ENCODE peak calls at places on chromosomes 3 and 15, in five cellular contexts. E is NT2/D1, N is H1, X is HepG2, O is GM12878. A is an unnamed sample.

GRCh38 chr3:113954091-113954685 is 6.4 kb downstream of the ZDHHC23 start:
- DNase-seq in E (no peak), N (no peak), X (no peak), O (no peak), A (no peak)

GRCh38 chr3:37262816-37263393 is 88.5 kb upstream of the LRRFIP2 start:
- DNase-seq in E (no peak), N (no peak), X (no peak), O (no peak), A (no peak)

GRCh38 chr3:60303160-60303559 is 948.1 kb downstream of the FHIT start:
- DNase-seq in E (no peak), N (no peak), X (no peak), O (no peak), A (no peak)

GRCh38 chr3:133887951-133888703 is 7.6 kb downstream of the RAB6B start:
- DNase-seq in E (no peak), N (peak; percentile 40), X (no peak), O (no peak), A (peak; percentile 1)

GRCh38 chr3:126133606-126134005 is 46.8 kb downstream of the ALDH1L1 start:
- DNase-seq in E (no peak), N (peak; percentile 47), X (no peak), O (no peak), A (no peak)

GRCh38 chr3:32274306-32274705 is 35.8 kb downstream of the CMTM8 start:
- DNase-seq in E (no peak), N (no peak), X (no peak), O (no peak), A (no peak)

GRCh38 chr3:16460886-16461285 is 52.6 kb downstream of the RFTN1 start:
- DNase-seq in E (no peak), N (no peak), X (no peak), O (no peak), A (no peak)

GRCh38 chr3:125192190-125193035 is 20.1 kb downstream of the SLC12A8 start:
- DNase-seq in E (no peak), N (no peak), X (no peak), O (peak; percentile 78), A (no peak)

GRCh38 chr3:134503266-134503665 is 17.4 kb downstream of the CEP63 start:
- DNase-seq in E (no peak), N (no peak), X (no peak), O (no peak), A (no peak)

GRCh38 chr3:60240558-60240957 is 1010.7 kb downstream of the FHIT start:
- DNase-seq in E (peak; percentile 13), N (no peak), X (no peak), O (no peak), A (no peak)

GRCh38 chr15:36501063-36501678 is 78.3 kb upstream of the CDIN1 start:
- DNase-seq in E (peak; percentile 48), N (no peak), X (peak; percentile 74), O (peak; percentile 19), A (peak; percentile 32)

GRCh38 chr3:37291275-37291700 is 116.9 kb upstream of the LRRFIP2 start:
- DNase-seq in E (no peak), N (no peak), X (no peak), O (no peak), A (no peak)

GRCh38 chr15:89002281-89002761 is 85.9 kb upstream of the ABHD2 start:
- DNase-seq in E (no peak), N (no peak), X (peak; percentile 18), O (peak; percentile 36), A (no peak)

GRCh38 chr15:63950911-63951481 is 95.3 kb downstream of the DAPK2 start:
- DNase-seq in E (no peak), N (no peak), X (no peak), O (no peak), A (no peak)

GRCh38 chr3:23592961-23593931 is 212.5 kb upstream of the UBE2E1 start:
- DNase-seq in E (no peak), N (no peak), X (no peak), O (peak; percentile 47), A (no peak)

GRCh38 chr15:67838789-67839332 is 984 bp downstream of the RNU6-1 start:
- DNase-seq in E (no peak), N (peak; percentile 81), X (peak; percentile 56), O (no peak), A (no peak)

GRCh38 chr3:156797368-156797767 is 28.8 kb upstream of the LEKR1 start:
- DNase-seq in E (no peak), N (no peak), X (no peak), O (no peak), A (no peak)

GRCh38 chr3:176872771-176873209 is 324.5 kb downstream of the TBL1XR1 start:
- DNase-seq in E (peak; percentile 60), N (peak; percentile 68), X (peak; percentile 38), O (peak; percentile 16), A (peak; percentile 54)

GRCh38 chr3:186217820-186218164 is 108.9 kb upstream of the ETV5 start:
- DNase-seq in E (no peak), N (no peak), X (peak; percentile 76), O (peak; percentile 63), A (no peak)

GRCh38 chr15:68197170-68197492 is 8.0 kb downstream of the CALML4 start:
- DNase-seq in E (no peak), N (no peak), X (no peak), O (no peak), A (no peak)

GRCh38 chr15:92625297-92625980 is 30.1 kb downstream of the FAM174B start:
- DNase-seq in E (no peak), N (no peak), X (no peak), O (peak; percentile 93), A (no peak)

GRCh38 chr15:29448320-29448719 is 178.7 kb upstream of the NSMCE3 start:
- DNase-seq in E (no peak), N (no peak), X (no peak), O (no peak), A (no peak)

GRCh38 chr3:157073810-157074209 is 86.1 kb downstream of the CCNL1 start:
- DNase-seq in E (no peak), N (no peak), X (no peak), O (no peak), A (no peak)

DNA sequence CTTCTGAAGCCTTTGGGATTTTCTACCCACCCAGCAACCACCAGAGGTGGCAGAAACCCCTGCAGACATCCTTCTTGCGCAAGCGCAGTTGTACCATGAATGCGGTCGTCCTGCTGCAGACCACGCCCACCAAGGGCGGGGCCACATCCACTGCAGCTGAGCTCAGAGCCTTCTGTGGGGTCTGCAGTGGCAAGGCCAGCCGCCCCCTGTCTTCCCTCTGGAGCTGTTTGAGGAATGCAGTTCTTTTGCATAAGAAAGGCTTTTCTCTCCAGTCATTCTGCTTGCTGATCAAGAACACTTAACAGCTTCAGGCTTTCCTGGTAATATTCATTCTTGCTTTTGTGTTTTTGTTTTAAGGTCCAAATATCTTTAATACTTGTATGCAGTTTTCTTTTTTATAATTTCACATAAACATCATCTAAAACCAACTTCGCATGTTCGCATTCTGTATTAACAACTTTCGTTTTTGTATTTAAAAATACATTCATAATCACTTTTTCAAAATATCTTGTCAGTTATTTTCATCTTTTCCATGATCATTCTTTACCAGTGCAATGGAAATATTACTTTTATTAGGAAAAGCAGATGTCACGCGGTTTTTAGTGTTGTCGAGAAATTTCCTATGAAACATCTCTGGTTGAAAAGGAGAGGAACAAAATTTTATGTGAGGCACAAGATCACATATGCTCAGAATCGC is 98.2 kb upstream of the SNRPN start:
- DNase-seq in E (peak; percentile 97), N (peak; percentile 88), X (no peak), O (no peak), A (no peak)
- TF ChIP-seq SUZ12 in E (no peak), N (no peak), X (no peak), O (no peak), A (no peak)

DNA sequence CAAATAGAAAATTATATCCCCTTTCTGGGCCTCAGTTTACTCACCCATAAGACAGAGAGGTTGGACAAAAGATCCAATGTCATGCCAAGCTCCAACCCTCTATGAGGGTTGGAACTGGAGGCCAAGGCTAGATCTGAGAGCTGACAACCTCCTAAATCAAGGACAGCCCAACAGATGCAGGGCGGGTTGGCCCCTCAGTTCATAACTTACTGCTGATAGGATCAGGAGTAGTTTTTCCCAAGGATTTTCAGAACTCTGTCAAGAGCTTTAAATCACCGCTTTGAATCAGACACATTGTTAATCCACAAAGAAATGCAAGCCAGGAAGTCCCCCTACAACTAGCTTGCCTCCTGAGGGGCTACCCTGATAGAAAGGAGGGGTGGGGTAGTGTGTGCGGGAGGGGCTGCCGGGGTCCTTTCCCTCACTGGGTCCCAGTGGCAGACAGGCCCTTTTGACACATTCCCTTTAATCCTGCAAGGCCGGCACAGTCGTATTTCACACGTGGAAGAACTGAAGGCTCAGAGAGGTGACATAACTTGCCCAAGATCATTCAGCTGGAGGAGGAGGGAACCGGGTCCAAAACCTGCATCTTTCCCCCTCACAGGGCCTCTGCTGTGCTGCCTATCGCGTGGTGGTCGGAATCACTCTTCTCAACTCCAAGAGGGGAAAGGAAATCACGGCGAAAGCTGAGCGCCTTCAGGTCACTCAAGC is 21.4 kb downstream of the BMF start:
- DNase-seq in E (no peak), N (no peak), X (no peak), O (no peak), A (no peak)
- TF ChIP-seq SUZ12 in E (no peak), N (no peak), X (no peak), O (no peak), A (no peak)

GRCh38 chr3:69364354-69364753 is 21.5 kb downstream of the FRMD4B start:
- DNase-seq in E (no peak), N (no peak), X (no peak), O (no peak), A (no peak)
- TF ChIP-seq SUZ12 in E (no peak), N (no peak), X (no peak), O (no peak), A (no peak)

GRCh38 chr15:83709246-83709645 is 55.3 kb downstream of the ADAMTSL3 start:
- DNase-seq in E (no peak), N (no peak), X (no peak), O (no peak), A (no peak)
- TF ChIP-seq SUZ12 in E (no peak), N (no peak), X (no peak), O (no peak), A (no peak)

DNA sequence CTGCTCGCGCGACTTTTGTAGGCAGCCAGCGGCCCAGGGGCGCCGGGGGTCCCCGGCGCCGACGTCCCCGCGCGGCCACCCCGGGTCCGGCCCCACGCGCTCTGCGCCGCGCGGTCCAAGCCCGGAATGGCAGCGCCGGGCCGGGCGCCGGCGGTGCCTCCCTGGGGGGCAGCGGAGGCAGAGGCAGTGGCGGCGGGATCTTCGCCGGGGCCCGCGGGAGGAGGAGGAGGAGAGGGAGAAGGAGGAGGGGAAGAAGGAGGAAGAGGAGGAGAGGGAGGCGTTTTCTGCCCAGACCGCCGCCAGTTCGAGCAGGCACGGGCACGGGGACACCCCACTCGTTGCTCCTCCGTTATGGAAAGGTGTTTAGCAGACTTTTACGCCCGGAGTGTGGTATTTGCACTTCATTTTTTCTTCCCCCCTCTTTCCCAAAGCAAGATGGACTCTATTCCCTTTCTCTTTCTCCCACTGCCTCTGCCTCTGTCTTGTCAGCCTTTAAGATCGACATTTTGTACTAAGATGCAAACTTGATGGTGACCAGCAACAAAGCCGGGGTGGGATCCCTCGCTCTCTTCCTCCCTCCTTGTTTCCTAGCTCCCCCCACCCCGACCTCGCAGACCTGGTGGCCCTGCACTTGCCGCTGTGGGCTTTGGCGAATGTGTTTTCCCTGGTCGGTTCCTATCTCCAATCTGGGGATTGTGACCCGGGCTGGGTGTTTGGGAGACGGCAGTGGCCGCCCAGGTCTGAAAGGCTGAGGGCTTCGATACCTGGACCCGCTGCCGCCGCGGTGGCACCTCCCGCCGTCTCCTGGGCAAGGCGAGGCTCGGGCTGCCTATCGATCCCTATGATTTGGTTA is 2.6 kb downstream of the BBX start:
- DNase-seq in E (no peak), N (peak; percentile 61), X (no peak), O (no peak), A (peak; percentile 21)
- TF ChIP-seq SUZ12 in E (no peak), N (no peak), X (no peak), O (no peak), A (no peak)